ENCODE peak calls at places on chromosomes 3 and 15, in ten cellular contexts. X, O, E, L, T, I, C, P, B and V are unnamed samples.

GRCh38 chr15:38072507-38073277 is 138.3 kb downstream of the TMCO5A start:
- DNase-seq in O (peak; percentile 91), E (peak; percentile 69), B (peak; percentile 6), T (peak; percentile 68), L (peak; percentile 92), I (peak; percentile 62), C (no peak), X (peak; percentile 58), P (no peak), V (peak; percentile 23)

GRCh38 chr3:839981-840380 is 252.8 kb upstream of the CNTN6 start:
- DNase-seq in I (no peak), P (no peak), L (no peak), T (no peak), O (no peak), B (no peak), X (no peak), C (no peak), E (no peak), V (no peak)

GRCh38 chr3:64936570-64936969 is 248.8 kb upstream of the ADAMTS9 start:
- DNase-seq in L (no peak), P (no peak), O (no peak), I (no peak), B (no peak), T (no peak), E (peak; percentile 34), X (no peak), C (no peak), V (no peak)

GRCh38 chr15:31080618-31081017 is 20.9 kb downstream of the TRPM1 start:
- DNase-seq in L (peak; percentile 25), E (no peak), T (peak; percentile 26), X (no peak), O (peak; percentile 91), B (no peak), P (no peak), C (peak; percentile 27), I (peak; percentile 72), V (no peak)

GRCh38 chr3:160084998-160085397 is 96.4 kb downstream of the IL12A start:
- DNase-seq in O (no peak), B (no peak), E (no peak), I (no peak), P (no peak), L (no peak), X (no peak), C (no peak), T (no peak), V (no peak)

GRCh38 chr3:30943206-30943605 is 48.7 kb upstream of the GADL1 start:
- DNase-seq in X (no peak), C (no peak), P (no peak), T (no peak), O (no peak), L (no peak), B (no peak), I (no peak), E (no peak), V (no peak)

GRCh38 chr3:181267312-181267711 is 277.8 kb upstream of the DNAJC19 start:
- DNase-seq in B (no peak), C (no peak), T (no peak), O (no peak), X (no peak), P (no peak), L (no peak), I (no peak), E (no peak), V (no peak)

GRCh38 chr3:87052499-87053260 is 61.7 kb upstream of the VGLL3 start:
- DNase-seq in P (no peak), C (no peak), I (no peak), B (no peak), O (peak; percentile 66), X (no peak), T (no peak), E (no peak), L (no peak), V (no peak)

GRCh38 chr3:124565013-124565412 is 165.2 kb upstream of the UMPS start:
- DNase-seq in X (peak; percentile 62), C (peak; percentile 34), T (peak; percentile 69), E (peak; percentile 53), P (peak; percentile 43), L (peak; percentile 81), O (peak; percentile 81), B (peak; percentile 33), I (peak; percentile 55), V (peak; percentile 72)

GRCh38 chr15:86644319-86644718 is 564.6 kb downstream of the AGBL1 start:
- DNase-seq in T (no peak), O (no peak), B (no peak), P (no peak), C (no peak), I (no peak), L (no peak), E (no peak), X (no peak), V (no peak)

GRCh38 chr3:43879166-43879565 is 188.4 kb downstream of the ABHD5 start:
- DNase-seq in P (no peak), T (no peak), I (no peak), L (peak; percentile 55), B (no peak), O (peak; percentile 88), E (no peak), X (peak; percentile 37), C (no peak), V (peak; percentile 19)

GRCh38 chr3:173732237-173732636 is 334.7 kb downstream of the NLGN1 start:
- DNase-seq in T (no peak), X (no peak), I (no peak), C (no peak), E (no peak), O (no peak), L (no peak), B (no peak), P (no peak), V (no peak)

GRCh38 chr15:40372966-40373365 is 9.6 kb upstream of the KNSTRN start:
- DNase-seq in P (no peak), C (no peak), X (no peak), L (peak; percentile 33), B (no peak), O (no peak), I (no peak), E (no peak), T (no peak), V (no peak)

GRCh38 chr15:63504979-63505841 is 817 bp downstream of the USP3 start:
- DNase-seq in B (peak; percentile 37), T (no peak), I (peak; percentile 78), L (peak; percentile 58), C (peak; percentile 50), E (no peak), P (no peak), X (peak; percentile 85), O (peak; percentile 53), V (peak; percentile 56)

GRCh38 chr15:31275331-31276262 is 51.0 kb upstream of the KLF13 start:
- DNase-seq in P (no peak), E (no peak), X (no peak), I (no peak), B (peak; percentile 2), O (no peak), T (no peak), C (no peak), L (no peak), V (no peak)

GRCh38 chr3:147197739-147198138 is 208.6 kb downstream of the ZIC4 start:
- DNase-seq in E (no peak), X (no peak), I (no peak), P (no peak), O (no peak), L (no peak), B (no peak), C (no peak), T (no peak), V (no peak)

GRCh38 chr15:41932511-41932910 is 38.7 kb upstream of the SPTBN5 start:
- DNase-seq in I (no peak), O (peak; percentile 17), T (no peak), E (no peak), C (no peak), B (no peak), P (no peak), L (no peak), X (no peak), V (no peak)

GRCh38 chr15:58410353-58410752 is 21.4 kb upstream of the LIPC start:
- DNase-seq in T (no peak), X (peak; percentile 71), E (no peak), B (no peak), I (no peak), L (peak; percentile 19), P (no peak), O (no peak), C (peak; percentile 16), V (peak; percentile 66)

GRCh38 chr3:155232605-155233004 is 60.9 kb downstream of the STRIT1 start:
- DNase-seq in O (no peak), B (no peak), C (no peak), T (peak; percentile 38), P (peak; percentile 80), L (peak; percentile 88), E (peak; percentile 97), X (no peak), I (peak; percentile 40), V (no peak)

GRCh38 chr15:89129123-89129815 is 41.0 kb downstream of the ABHD2 start:
- DNase-seq in L (peak; percentile 52), T (no peak), O (peak; percentile 69), C (peak; percentile 67), I (no peak), P (no peak), X (peak; percentile 73), B (peak; percentile 25), E (no peak), V (no peak)

GRCh38 chr3:12292770-12293169 is 3.9 kb downstream of the PPARG start:
- DNase-seq in T (no peak), E (no peak), B (no peak), O (no peak), I (no peak), L (no peak), P (no peak), C (no peak), X (no peak), V (no peak)

GRCh38 chr3:4983739-4984510 is 4.7 kb downstream of the BHLHE40 start:
- DNase-seq in I (peak; percentile 64), O (no peak), L (peak; percentile 88), B (no peak), P (peak; percentile 79), E (peak; percentile 68), T (no peak), X (peak; percentile 68), C (peak; percentile 58), V (no peak)

GRCh38 chr3:12954891-12955650 is 113.7 kb upstream of the RPL32 start:
- DNase-seq in I (peak; percentile 71), E (peak; percentile 45), O (no peak), L (no peak), C (peak; percentile 17), T (peak; percentile 46), X (no peak), B (no peak), P (no peak), V (peak; percentile 14)

GRCh38 chr15:70474682-70475438 is 288.5 kb downstream of the UACA start:
- DNase-seq in T (peak; percentile 38), X (peak; percentile 85), B (no peak), L (peak; percentile 93), P (peak; percentile 95), I (peak; percentile 74), E (peak; percentile 38), C (no peak), O (no peak), V (peak; percentile 52)

GRCh38 chr3:31753050-31753425 is 220.3 kb downstream of the STT3B start:
- DNase-seq in I (no peak), C (no peak), P (no peak), O (no peak), E (no peak), L (no peak), X (no peak), B (no peak), T (no peak), V (no peak)

GRCh38 chr15:100211855-100212850 is 129.6 kb downstream of the ADAMTS17 start:
- DNase-seq in T (no peak), E (no peak), B (no peak), L (no peak), C (no peak), X (no peak), O (no peak), P (no peak), I (peak; percentile 10), V (no peak)

GRCh38 chr15:83698294-83698693 is 44.4 kb downstream of the ADAMTSL3 start:
- DNase-seq in T (no peak), B (no peak), P (peak; percentile 44), E (peak; percentile 20), C (no peak), X (no peak), L (peak; percentile 68), O (no peak), I (peak; percentile 34), V (no peak)

GRCh38 chr3:73547427-73548036 is 77.2 kb downstream of the PDZRN3 start:
- DNase-seq in B (no peak), T (peak; percentile 8), P (peak; percentile 87), X (no peak), I (no peak), E (peak; percentile 94), O (no peak), L (peak; percentile 71), C (no peak), V (no peak)